ENCODE peak calls at places on chromosomes 5 and 9, in six cellular contexts. C is pancreas; R is spleen; F is stomach; L is heart left ventricle; I is CD8-positive, alpha-beta T cell. P is an unnamed sample. For H3K4me1, the result is how much of the 10 kb centered on the place peaks cover.

GRCh38 chr9:16316406-16316805 is 554.1 kb downstream of the BNC2 start:
- DNase-seq in C (no peak), R (no peak), F (no peak), L (no peak), I (no peak), P (no peak)

GRCh38 chr9:98254236-98255063 is 999 bp downstream of the TBC1D2 start:
- DNase-seq in C (no peak), R (no peak), F (no peak), L (no peak), I (no peak), P (no peak)

GRCh38 chr9:108273988-108274387 is 581.8 kb downstream of the ACTL7B start:
- DNase-seq in C (no peak), R (no peak), F (no peak), L (no peak), I (no peak), P (no peak)

GRCh38 chr9:121404906-121405305 is 34.9 kb upstream of the STOM start:
- DNase-seq in C (no peak), R (no peak), F (no peak), L (no peak), I (no peak), P (no peak)

GRCh38 chr9:135976531-135976930 is 15.4 kb upstream of the UBAC1 start:
- DNase-seq in C (no peak), R (no peak), F (no peak), L (no peak), I (no peak), P (no peak)

GRCh38 chr5:38948501-38948900 is 102.7 kb downstream of the OSMR start:
- DNase-seq in C (no peak), R (no peak), F (no peak), L (no peak), I (no peak), P (no peak)

GRCh38 chr5:1479581-1480188 is 34.4 kb upstream of the SLC6A3 start:
- DNase-seq in C (peak), R (peak), F (peak), L (no peak), I (peak), P (no peak)

GRCh38 chr5:75640395-75640794 is 29.1 kb downstream of the ANKDD1B start:
- DNase-seq in C (no peak), R (no peak), F (no peak), L (no peak), I (no peak), P (no peak)

GRCh38 chr9:134530724-134531123 is 110.9 kb upstream of the COL5A1 start:
- DNase-seq in C (no peak), R (no peak), F (no peak), L (no peak), I (no peak), P (no peak)

GRCh38 chr5:88889165-88890069 is 6.4 kb upstream of the MEF2C start:
- DNase-seq in C (peak), R (peak), F (no peak), L (peak), I (no peak), P (peak)

GRCh38 chr9:116806075-116806474 is 119.0 kb downstream of the TRIM32 start:
- DNase-seq in C (no peak), R (no peak), F (no peak), L (no peak), I (no peak), P (no peak)

GRCh38 chr9:138003485-138004190 is 126.1 kb downstream of the CACNA1B start:
- DNase-seq in C (no peak), R (no peak), F (peak), L (no peak), I (no peak), P (no peak)

GRCh38 chr5:40486437-40487270 is 193.1 kb upstream of the PTGER4 start:
- DNase-seq in C (no peak), R (no peak), F (no peak), L (no peak), I (peak), P (no peak)

GRCh38 chr9:120951960-120952630 is 25.5 kb upstream of the TRAF1 start:
- DNase-seq in C (no peak), R (no peak), F (no peak), L (no peak), I (no peak), P (no peak)

GRCh38 chr9:68895741-68896478 is 118.0 kb downstream of the PRKACG start:
- DNase-seq in C (no peak), R (no peak), F (no peak), L (no peak), I (no peak), P (no peak)

GRCh38 chr9:76687861-76688374 is 76.3 kb upstream of the PCA3 start:
- DNase-seq in C (no peak), R (no peak), F (peak), L (no peak), I (no peak), P (no peak)

GRCh38 chr5:53360811-53361210 is 119.6 kb upstream of the FST start:
- DNase-seq in C (no peak), R (no peak), F (no peak), L (no peak), I (no peak), P (no peak)

GRCh38 chr5:56516441-56516840 is 283.3 kb upstream of the ANKRD55 start:
- DNase-seq in C (no peak), R (no peak), F (no peak), L (no peak), I (no peak), P (no peak)

GRCh38 chr5:55923177-55923872 is 71.4 kb downstream of the IL6ST start:
- DNase-seq in C (no peak), R (no peak), F (peak), L (peak), I (peak), P (peak)

GRCh38 chr9:69136185-69136584 is 37.9 kb upstream of the TJP2 start:
- DNase-seq in C (no peak), R (no peak), F (no peak), L (no peak), I (no peak), P (no peak)

GRCh38 chr5:136769093-136769492 is 403.7 kb upstream of the TRPC7 start:
- DNase-seq in C (no peak), R (no peak), F (no peak), L (no peak), I (no peak), P (no peak)

GRCh38 chr5:136768457-136768856 is 403.1 kb upstream of the TRPC7 start:
- DNase-seq in C (no peak), R (no peak), F (no peak), L (no peak), I (no peak), P (no peak)

GRCh38 chr5:136763548-136763947 is 398.2 kb upstream of the TRPC7 start:
- DNase-seq in C (no peak), R (no peak), F (no peak), L (no peak), I (no peak), P (no peak)

GRCh38 chr5:136769900-136770684 is 404.7 kb upstream of the TRPC7 start:
- DNase-seq in C (peak), R (no peak), F (peak), L (peak), I (peak), P (peak)

DNA sequence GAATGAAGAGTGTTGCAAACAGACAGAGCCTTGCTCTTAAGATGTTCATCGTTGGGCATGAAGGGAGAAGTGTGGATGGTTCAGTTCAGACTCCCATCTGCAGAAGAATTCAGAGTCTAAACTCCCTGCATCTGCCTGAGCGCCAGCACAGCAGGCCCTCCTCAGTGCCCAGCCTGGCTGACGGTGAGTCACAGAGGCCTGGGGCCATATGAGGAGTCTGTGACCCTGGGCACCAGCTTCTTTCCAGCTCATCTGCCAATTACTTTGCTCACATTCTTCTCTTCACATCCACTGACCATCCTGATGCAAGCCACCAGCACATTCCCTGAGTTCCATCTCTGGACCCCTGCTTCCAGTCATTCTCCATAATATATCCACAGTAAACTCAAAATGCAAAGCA is 401.1 kb upstream of the TRPC7 start:
- DNase-seq in C (no peak), R (no peak), F (no peak), L (no peak), I (no peak), P (no peak)
- TF ChIP-seq CTCF in C (no peak), R (no peak), F (no peak), L (no peak), I (no peak), P (no peak)

GRCh38 chr5:54529565-54529964 is 12.0 kb downstream of the SNX18 start:
- DNase-seq in C (no peak), R (no peak), F (no peak), L (no peak), I (no peak), P (no peak)
- H3K4me1 ChIP-seq in C (under half), R (half or more), F (half or more), L (half or more), I (under half), P (half or more)

GRCh38 chr5:74342948-74343682 is 297.4 kb downstream of the ENC1 start:
- DNase-seq in C (no peak), R (no peak), F (no peak), L (no peak), I (no peak), P (no peak)
- TF ChIP-seq CTCF in C (no peak), R (no peak), F (no peak), L (no peak), I (no peak), P (no peak)

GRCh38 chr5:132049559-132049958 is 10.9 kb upstream of the IL3 start:
- DNase-seq in C (peak), R (no peak), F (no peak), L (no peak), I (no peak), P (no peak)

GRCh38 chr5:132052520-132052919 is 7.9 kb upstream of the IL3 start:
- DNase-seq in C (peak), R (peak), F (no peak), L (peak), I (no peak), P (peak)

GRCh38 chr5:132049093-132049492 is 11.4 kb upstream of the IL3 start:
- DNase-seq in C (peak), R (no peak), F (no peak), L (peak), I (no peak), P (no peak)

GRCh38 chr5:132050661-132051371 is 9.6 kb upstream of the IL3 start:
- DNase-seq in C (peak), R (no peak), F (no peak), L (peak), I (no peak), P (peak)

DNA sequence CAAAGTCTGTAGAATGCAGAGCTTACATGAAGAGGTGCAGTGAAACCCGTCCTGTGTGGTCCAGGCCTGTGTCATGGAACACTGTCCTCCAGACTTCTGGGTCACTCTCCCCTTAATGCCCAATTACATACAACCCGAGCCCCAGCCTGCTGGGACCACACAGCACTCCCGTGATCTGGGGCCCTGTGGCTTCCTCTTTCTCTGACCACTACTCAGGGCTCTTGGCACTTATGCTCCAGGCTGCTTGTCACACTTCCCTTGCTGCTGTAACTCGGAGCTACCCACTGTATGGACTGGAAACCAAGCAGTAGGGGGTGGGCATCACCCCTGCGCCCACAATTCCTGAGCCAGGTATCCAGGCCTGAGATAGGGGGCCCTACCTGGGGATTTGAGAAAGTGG is 10.3 kb upstream of the IL3 start:
- DNase-seq in C (peak), R (peak), F (peak), L (peak), I (no peak), P (peak)
- H3K4me1 ChIP-seq in C (under half), R (under half), F (under half), L (under half), I (under half), P (under half)

DNA sequence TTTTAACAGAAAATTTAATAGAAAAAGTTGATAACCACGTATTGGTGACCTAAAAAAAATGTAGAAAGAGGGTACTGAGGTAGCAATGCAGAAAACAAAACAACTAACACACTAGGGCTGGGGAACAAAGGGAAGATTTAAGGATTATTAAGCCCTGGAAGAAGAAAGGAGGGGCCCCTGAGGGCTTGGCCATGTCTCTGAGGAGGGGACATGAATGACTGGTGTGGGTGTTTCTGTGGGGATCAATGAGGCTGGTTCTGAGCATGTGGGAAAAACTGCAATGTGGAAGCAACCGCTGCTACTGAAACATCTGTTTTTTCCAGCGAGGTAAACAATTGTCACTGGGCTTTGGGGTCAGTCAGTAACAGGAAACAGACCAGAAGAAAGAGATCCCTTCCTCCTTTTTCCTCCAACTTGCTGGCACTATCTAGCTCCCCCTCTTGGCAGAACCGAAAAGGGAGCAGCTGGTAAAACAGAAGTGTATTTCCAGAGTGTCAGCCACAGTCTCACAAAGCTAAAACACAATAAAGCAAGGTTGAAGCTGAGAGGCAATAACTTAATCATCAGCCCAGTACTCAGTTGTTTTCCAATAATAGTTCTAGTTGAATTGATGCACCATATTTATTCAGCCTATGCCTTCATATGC is 48.3 kb downstream of the ATPSCKMT start:
- DNase-seq in C (no peak), R (no peak), F (no peak), L (no peak), I (no peak), P (no peak)
- TF ChIP-seq CTCF in C (no peak), R (no peak), F (no peak), L (no peak), I (no peak), P (peak)

GRCh38 chr5:68708156-68708841 is 385.5 kb upstream of the SLC30A5 start:
- DNase-seq in C (no peak), R (no peak), F (no peak), L (no peak), I (no peak), P (no peak)

GRCh38 chr5:68709229-68709628 is 384.6 kb upstream of the SLC30A5 start:
- DNase-seq in C (no peak), R (no peak), F (no peak), L (peak), I (no peak), P (no peak)

GRCh38 chr5:68711311-68712200 is 382.3 kb upstream of the SLC30A5 start:
- DNase-seq in C (no peak), R (no peak), F (no peak), L (no peak), I (no peak), P (no peak)

GRCh38 chr5:68710514-68710913 is 383.3 kb upstream of the SLC30A5 start:
- DNase-seq in C (no peak), R (no peak), F (no peak), L (no peak), I (no peak), P (no peak)

GRCh38 chr5:68708842-68709170 is 385.0 kb upstream of the SLC30A5 start:
- DNase-seq in C (no peak), R (no peak), F (no peak), L (no peak), I (no peak), P (no peak)
- H3K4me1 ChIP-seq in C (under half), R (under half), F (under half), L (under half), I (under half), P (under half)

GRCh38 chr9:133122935-133123611 is 2.0 kb upstream of the RALGDS start:
- DNase-seq in C (no peak), R (no peak), F (no peak), L (no peak), I (no peak), P (peak)

GRCh38 chr9:133122167-133122550 is 1.1 kb upstream of the RALGDS start:
- DNase-seq in C (no peak), R (no peak), F (no peak), L (no peak), I (no peak), P (no peak)

GRCh38 chr9:133121200-133122166 is at the start of gene RALGDS:
- DNase-seq in C (peak), R (peak), F (peak), L (peak), I (peak), P (peak)

GRCh38 chr9:133124123-133124948 is 3.3 kb upstream of the RALGDS start:
- DNase-seq in C (no peak), R (no peak), F (no peak), L (no peak), I (no peak), P (no peak)

GRCh38 chr9:133122605-133122934 is 1.5 kb upstream of the RALGDS start:
- DNase-seq in C (no peak), R (no peak), F (no peak), L (no peak), I (no peak), P (no peak)
- TF ChIP-seq CTCF in C (no peak), R (no peak), F (no peak), L (no peak), I (no peak), P (no peak)

GRCh38 chr9:35906923-35907699 is 1.1 kb downstream of the HRCT1 start:
- DNase-seq in C (no peak), R (no peak), F (no peak), L (peak), I (no peak), P (peak)
- H3K4me1 ChIP-seq in C (under half), R (half or more), F (half or more), L (half or more), I (half or more), P (half or more)

GRCh38 chr5:95641803-95642220 is 4.8 kb upstream of the RFESD start:
- DNase-seq in C (no peak), R (no peak), F (peak), L (no peak), I (no peak), P (no peak)

GRCh38 chr5:95646569-95647330 is at the start of gene RFESD:
- DNase-seq in C (peak), R (peak), F (peak), L (peak), I (peak), P (peak)

GRCh38 chr5:95644351-95645042 is 2.1 kb upstream of the RFESD start:
- DNase-seq in C (no peak), R (no peak), F (peak), L (no peak), I (peak), P (no peak)

GRCh38 chr5:95647331-95647659 is 718 bp downstream of the RFESD start:
- DNase-seq in C (no peak), R (no peak), F (no peak), L (no peak), I (no peak), P (no peak)

GRCh38 chr5:95643152-95643551 is 3.4 kb upstream of the RFESD start:
- DNase-seq in C (no peak), R (no peak), F (no peak), L (no peak), I (no peak), P (no peak)
- TF ChIP-seq CTCF in C (no peak), R (no peak), F (no peak), L (no peak), I (no peak), P (no peak)